ENCODE peak calls at places on chromosomes 4 and X, in seven cellular contexts. One of them, this sample, is unnamed.

GRCh38 chr4:115850799-115851509 is 737.5 kb upstream of the NDST4 start:
- DNase-seq in heart left ventricle: no peak
- DNase-seq in astrocyte of the spinal cord: no peak
- DNase-seq in Panc1: no peak
- DNase-seq in NB4: no peak
- DNase-seq in BJ: no peak
- DNase-seq in foreskin fibroblast: no peak
- DNase-seq in this sample: peak

GRCh38 chrX:37910186-37910585 is 62.8 kb upstream of the DYNLT3 start:
- DNase-seq in heart left ventricle: no peak
- DNase-seq in astrocyte of the spinal cord: no peak
- DNase-seq in Panc1: no peak
- DNase-seq in NB4: no peak
- DNase-seq in BJ: no peak
- DNase-seq in foreskin fibroblast: no peak
- DNase-seq in this sample: no peak

GRCh38 chr4:98470831-98471230 is 187.6 kb downstream of the TSPAN5 start:
- DNase-seq in heart left ventricle: no peak
- DNase-seq in astrocyte of the spinal cord: peak
- DNase-seq in Panc1: no peak
- DNase-seq in NB4: peak
- DNase-seq in BJ: no peak
- DNase-seq in foreskin fibroblast: no peak
- DNase-seq in this sample: no peak

GRCh38 chr4:178165251-178165650 is 723.0 kb upstream of the AGA start:
- DNase-seq in heart left ventricle: no peak
- DNase-seq in astrocyte of the spinal cord: no peak
- DNase-seq in Panc1: no peak
- DNase-seq in NB4: no peak
- DNase-seq in BJ: no peak
- DNase-seq in foreskin fibroblast: no peak
- DNase-seq in this sample: no peak

GRCh38 chrX:106932960-106933537 is 12.8 kb downstream of the CLDN2 start:
- DNase-seq in heart left ventricle: no peak
- DNase-seq in astrocyte of the spinal cord: no peak
- DNase-seq in Panc1: no peak
- DNase-seq in NB4: peak
- DNase-seq in BJ: no peak
- DNase-seq in foreskin fibroblast: peak
- DNase-seq in this sample: no peak

GRCh38 chr4:38082424-38083374 is 122.5 kb downstream of the PTTG2 start:
- DNase-seq in heart left ventricle: no peak
- DNase-seq in astrocyte of the spinal cord: peak
- DNase-seq in Panc1: no peak
- DNase-seq in NB4: no peak
- DNase-seq in BJ: peak
- DNase-seq in foreskin fibroblast: peak
- DNase-seq in this sample: no peak

GRCh38 chr4:153248641-153249198 is 44.5 kb downstream of the TRIM2 start:
- DNase-seq in heart left ventricle: peak
- DNase-seq in astrocyte of the spinal cord: no peak
- DNase-seq in Panc1: no peak
- DNase-seq in NB4: no peak
- DNase-seq in BJ: no peak
- DNase-seq in foreskin fibroblast: no peak
- DNase-seq in this sample: peak

GRCh38 chr4:98318521-98318920 is 57.3 kb downstream of the RAP1GDS1 start:
- DNase-seq in heart left ventricle: no peak
- DNase-seq in astrocyte of the spinal cord: no peak
- DNase-seq in Panc1: no peak
- DNase-seq in NB4: no peak
- DNase-seq in BJ: no peak
- DNase-seq in foreskin fibroblast: no peak
- DNase-seq in this sample: no peak

GRCh38 chrX:1493877-1494510 is 41.3 kb upstream of the ASMTL start:
- DNase-seq in heart left ventricle: no peak
- DNase-seq in astrocyte of the spinal cord: no peak
- DNase-seq in Panc1: no peak
- DNase-seq in NB4: peak
- DNase-seq in BJ: no peak
- DNase-seq in foreskin fibroblast: peak
- DNase-seq in this sample: peak

GRCh38 chr4:6468376-6468775 is 4.0 kb downstream of the PPP2R2C start:
- DNase-seq in heart left ventricle: no peak
- DNase-seq in astrocyte of the spinal cord: no peak
- DNase-seq in Panc1: no peak
- DNase-seq in NB4: no peak
- DNase-seq in BJ: no peak
- DNase-seq in foreskin fibroblast: no peak
- DNase-seq in this sample: no peak

GRCh38 chr4:54783402-54784110 is 125.8 kb downstream of the KIT start:
- DNase-seq in heart left ventricle: peak
- DNase-seq in astrocyte of the spinal cord: no peak
- DNase-seq in Panc1: no peak
- DNase-seq in NB4: no peak
- DNase-seq in BJ: no peak
- DNase-seq in foreskin fibroblast: peak
- DNase-seq in this sample: no peak
- H3K4me3 ChIP-seq in heart left ventricle: no peak
- H3K4me3 ChIP-seq in astrocyte of the spinal cord: no peak
- H3K4me3 ChIP-seq in Panc1: no peak
- H3K4me3 ChIP-seq in NB4: no peak
- H3K4me3 ChIP-seq in BJ: no peak
- H3K4me3 ChIP-seq in foreskin fibroblast: no peak
- H3K4me3 ChIP-seq in this sample: no peak

GRCh38 chr4:82382756-82383155 is 9.0 kb upstream of the HNRNPD start:
- DNase-seq in heart left ventricle: no peak
- DNase-seq in astrocyte of the spinal cord: no peak
- DNase-seq in Panc1: no peak
- DNase-seq in NB4: no peak
- DNase-seq in BJ: no peak
- DNase-seq in foreskin fibroblast: no peak
- DNase-seq in this sample: no peak

GRCh38 chr4:82388405-82388804 is 14.6 kb upstream of the HNRNPD start:
- DNase-seq in heart left ventricle: no peak
- DNase-seq in astrocyte of the spinal cord: no peak
- DNase-seq in Panc1: no peak
- DNase-seq in NB4: no peak
- DNase-seq in BJ: no peak
- DNase-seq in foreskin fibroblast: no peak
- DNase-seq in this sample: no peak
- TF ChIP-seq CTCF in heart left ventricle: peak
- TF ChIP-seq CTCF in astrocyte of the spinal cord: no peak
- TF ChIP-seq CTCF in Panc1: no peak
- TF ChIP-seq CTCF in NB4: peak
- TF ChIP-seq CTCF in BJ: no peak
- TF ChIP-seq CTCF in foreskin fibroblast: no peak
- TF ChIP-seq CTCF in this sample: no peak

GRCh38 chr4:1720163-1720983 is 750 bp downstream of the TMEM129 start:
- DNase-seq in heart left ventricle: peak
- DNase-seq in astrocyte of the spinal cord: peak
- DNase-seq in Panc1: no peak
- DNase-seq in NB4: peak
- DNase-seq in BJ: no peak
- DNase-seq in foreskin fibroblast: peak
- DNase-seq in this sample: peak
- H3K4me3 ChIP-seq in heart left ventricle: peak
- H3K4me3 ChIP-seq in astrocyte of the spinal cord: peak
- H3K4me3 ChIP-seq in Panc1: peak
- H3K4me3 ChIP-seq in NB4: peak
- H3K4me3 ChIP-seq in BJ: peak
- H3K4me3 ChIP-seq in foreskin fibroblast: peak
- H3K4me3 ChIP-seq in this sample: peak

GRCh38 chr4:112514079-112514448 is 1.9 kb downstream of the NEUROG2 start:
- DNase-seq in heart left ventricle: no peak
- DNase-seq in astrocyte of the spinal cord: no peak
- DNase-seq in Panc1: no peak
- DNase-seq in NB4: no peak
- DNase-seq in BJ: no peak
- DNase-seq in foreskin fibroblast: no peak
- DNase-seq in this sample: peak

GRCh38 chr4:112516076-112516385 is at the start of gene NEUROG2:
- DNase-seq in heart left ventricle: no peak
- DNase-seq in astrocyte of the spinal cord: no peak
- DNase-seq in Panc1: no peak
- DNase-seq in NB4: no peak
- DNase-seq in BJ: no peak
- DNase-seq in foreskin fibroblast: no peak
- DNase-seq in this sample: no peak

GRCh38 chr4:112516401-112517066 is 554 bp upstream of the NEUROG2 start:
- DNase-seq in heart left ventricle: no peak
- DNase-seq in astrocyte of the spinal cord: no peak
- DNase-seq in Panc1: no peak
- DNase-seq in NB4: peak
- DNase-seq in BJ: no peak
- DNase-seq in foreskin fibroblast: peak
- DNase-seq in this sample: peak

GRCh38 chr4:112514449-112515277 is 1.3 kb downstream of the NEUROG2 start:
- DNase-seq in heart left ventricle: no peak
- DNase-seq in astrocyte of the spinal cord: no peak
- DNase-seq in Panc1: no peak
- DNase-seq in NB4: no peak
- DNase-seq in BJ: no peak
- DNase-seq in foreskin fibroblast: no peak
- DNase-seq in this sample: peak

DNA sequence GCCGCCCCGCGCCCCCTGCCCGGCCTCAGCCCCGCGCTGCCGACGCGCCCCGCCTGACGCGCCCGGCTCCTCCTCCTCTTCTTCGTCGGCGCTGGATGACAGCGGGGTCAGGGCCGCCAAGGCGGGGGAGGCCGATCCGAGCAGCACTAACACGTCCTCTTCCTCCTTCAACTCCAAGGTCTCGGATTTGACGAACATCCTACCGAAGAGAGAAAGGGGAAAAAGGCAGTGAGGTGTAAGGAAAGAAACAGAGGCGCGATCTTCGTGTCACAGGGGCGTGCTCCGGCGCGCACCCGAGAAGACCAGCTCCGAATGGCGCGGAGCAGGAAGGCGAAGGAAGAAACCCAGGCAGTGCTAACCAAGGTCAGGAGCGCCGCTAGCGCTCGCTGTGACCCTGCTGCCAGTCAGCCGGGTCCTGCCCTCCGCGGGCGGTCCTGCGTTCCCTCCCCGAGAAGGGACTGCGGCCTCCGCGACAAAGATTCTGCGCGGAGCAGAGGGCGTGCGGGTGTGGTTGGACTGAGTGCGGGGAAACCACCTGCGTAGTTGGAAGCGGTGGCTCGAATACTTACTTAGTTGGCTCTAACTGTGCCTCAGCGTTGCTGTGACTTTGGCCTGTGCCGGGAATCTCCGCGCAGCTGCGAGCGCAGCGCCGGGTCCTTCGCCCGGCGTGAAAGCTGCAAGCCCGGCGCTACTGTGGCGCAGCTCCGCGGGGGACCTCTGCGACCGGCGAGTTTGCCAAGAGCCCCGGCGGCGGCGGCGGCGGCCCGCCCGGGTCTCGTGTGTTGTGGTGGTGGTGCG is 503 bp downstream of the NEUROG2 start:
- DNase-seq in heart left ventricle: no peak
- DNase-seq in astrocyte of the spinal cord: no peak
- DNase-seq in Panc1: no peak
- DNase-seq in NB4: peak
- DNase-seq in BJ: no peak
- DNase-seq in foreskin fibroblast: peak
- DNase-seq in this sample: peak
- TF ChIP-seq CTCF in heart left ventricle: no peak
- TF ChIP-seq CTCF in astrocyte of the spinal cord: no peak
- TF ChIP-seq CTCF in Panc1: no peak
- TF ChIP-seq CTCF in NB4: no peak
- TF ChIP-seq CTCF in BJ: no peak
- TF ChIP-seq CTCF in foreskin fibroblast: no peak
- TF ChIP-seq CTCF in this sample: no peak